ENCODE peak calls at places on chromosomes 12 and 14, in eight cellular contexts. One of them, this sample, is unnamed.

GRCh38 chr12:107536613-107537012 is 149.0 kb upstream of the PWP1 start:
- DNase-seq in GM06990: no peak
- DNase-seq in cardiac fibroblast: no peak
- DNase-seq in pancreas: no peak
- DNase-seq in neural progenitor cell: no peak
- DNase-seq in hepatocyte: no peak
- DNase-seq in progenitor cell of endocrine pancreas: no peak
- DNase-seq in dorsolateral prefrontal cortex: no peak
- DNase-seq in this sample: no peak

GRCh38 chr12:19436931-19437330 is 2.4 kb upstream of the AEBP2 start:
- DNase-seq in GM06990: no peak
- DNase-seq in cardiac fibroblast: no peak
- DNase-seq in pancreas: no peak
- DNase-seq in neural progenitor cell: no peak
- DNase-seq in hepatocyte: no peak
- DNase-seq in progenitor cell of endocrine pancreas: no peak
- DNase-seq in dorsolateral prefrontal cortex: no peak
- DNase-seq in this sample: no peak

GRCh38 chr12:74426091-74426490 is 111.5 kb upstream of the ATXN7L3B start:
- DNase-seq in GM06990: no peak
- DNase-seq in cardiac fibroblast: no peak
- DNase-seq in pancreas: no peak
- DNase-seq in neural progenitor cell: no peak
- DNase-seq in hepatocyte: no peak
- DNase-seq in progenitor cell of endocrine pancreas: no peak
- DNase-seq in dorsolateral prefrontal cortex: no peak
- DNase-seq in this sample: no peak

GRCh38 chr12:77841467-77842054 is 10.9 kb downstream of the NAV3 start:
- DNase-seq in GM06990: no peak
- DNase-seq in cardiac fibroblast: peak; percentile 22
- DNase-seq in pancreas: no peak
- DNase-seq in neural progenitor cell: no peak
- DNase-seq in hepatocyte: no peak
- DNase-seq in progenitor cell of endocrine pancreas: no peak
- DNase-seq in dorsolateral prefrontal cortex: no peak
- DNase-seq in this sample: no peak

GRCh38 chr12:67193705-67194104 is 75.5 kb upstream of the CAND1 start:
- DNase-seq in GM06990: no peak
- DNase-seq in cardiac fibroblast: peak; percentile 38
- DNase-seq in pancreas: no peak
- DNase-seq in neural progenitor cell: peak; percentile 70
- DNase-seq in hepatocyte: peak; percentile 65
- DNase-seq in progenitor cell of endocrine pancreas: peak; percentile 41
- DNase-seq in dorsolateral prefrontal cortex: no peak
- DNase-seq in this sample: peak; percentile 15

GRCh38 chr12:107610030-107610859 is 75.4 kb upstream of the PWP1 start:
- DNase-seq in GM06990: no peak
- DNase-seq in cardiac fibroblast: peak; percentile 60
- DNase-seq in pancreas: no peak
- DNase-seq in neural progenitor cell: peak; percentile 73
- DNase-seq in hepatocyte: peak; percentile 72
- DNase-seq in progenitor cell of endocrine pancreas: no peak
- DNase-seq in dorsolateral prefrontal cortex: no peak
- DNase-seq in this sample: peak; percentile 43

GRCh38 chr12:3022411-3022810 is 54.8 kb upstream of the TSPAN9 start:
- DNase-seq in GM06990: no peak
- DNase-seq in cardiac fibroblast: no peak
- DNase-seq in pancreas: no peak
- DNase-seq in neural progenitor cell: no peak
- DNase-seq in hepatocyte: no peak
- DNase-seq in progenitor cell of endocrine pancreas: no peak
- DNase-seq in dorsolateral prefrontal cortex: no peak
- DNase-seq in this sample: no peak

GRCh38 chr14:104149278-104149595 is 10.8 kb downstream of the KIF26A start:
- DNase-seq in GM06990: no peak
- DNase-seq in cardiac fibroblast: no peak
- DNase-seq in pancreas: peak; percentile 64
- DNase-seq in neural progenitor cell: no peak
- DNase-seq in hepatocyte: no peak
- DNase-seq in progenitor cell of endocrine pancreas: no peak
- DNase-seq in dorsolateral prefrontal cortex: no peak
- DNase-seq in this sample: no peak

GRCh38 chr14:103382375-103382774 is 2.8 kb upstream of the MARK3 start:
- DNase-seq in GM06990: no peak
- DNase-seq in cardiac fibroblast: peak; percentile 72
- DNase-seq in pancreas: no peak
- DNase-seq in neural progenitor cell: no peak
- DNase-seq in hepatocyte: peak; percentile 60
- DNase-seq in progenitor cell of endocrine pancreas: no peak
- DNase-seq in dorsolateral prefrontal cortex: no peak
- DNase-seq in this sample: no peak

GRCh38 chr12:129423041-129423580 is 480.7 kb downstream of the TMEM132D start:
- DNase-seq in GM06990: no peak
- DNase-seq in cardiac fibroblast: no peak
- DNase-seq in pancreas: no peak
- DNase-seq in neural progenitor cell: no peak
- DNase-seq in hepatocyte: no peak
- DNase-seq in progenitor cell of endocrine pancreas: no peak
- DNase-seq in dorsolateral prefrontal cortex: no peak
- DNase-seq in this sample: no peak

GRCh38 chr14:36835145-36835544 is 173.5 kb downstream of the PAX9 start:
- DNase-seq in GM06990: no peak
- DNase-seq in cardiac fibroblast: no peak
- DNase-seq in pancreas: no peak
- DNase-seq in neural progenitor cell: peak; percentile 30
- DNase-seq in hepatocyte: no peak
- DNase-seq in progenitor cell of endocrine pancreas: no peak
- DNase-seq in dorsolateral prefrontal cortex: no peak
- DNase-seq in this sample: no peak

GRCh38 chr14:99415496-99416281 is 65.0 kb downstream of the SETD3 start:
- DNase-seq in GM06990: peak; percentile 57
- DNase-seq in cardiac fibroblast: peak; percentile 89
- DNase-seq in pancreas: no peak
- DNase-seq in neural progenitor cell: peak; percentile 89
- DNase-seq in hepatocyte: peak; percentile 89
- DNase-seq in progenitor cell of endocrine pancreas: peak; percentile 54
- DNase-seq in dorsolateral prefrontal cortex: peak; percentile 53
- DNase-seq in this sample: peak; percentile 75

GRCh38 chr12:50032516-50033316 is 7.4 kb upstream of the RACGAP1 start:
- DNase-seq in GM06990: no peak
- DNase-seq in cardiac fibroblast: no peak
- DNase-seq in pancreas: no peak
- DNase-seq in neural progenitor cell: peak; percentile 68
- DNase-seq in hepatocyte: no peak
- DNase-seq in progenitor cell of endocrine pancreas: no peak
- DNase-seq in dorsolateral prefrontal cortex: no peak
- DNase-seq in this sample: peak; percentile 43

GRCh38 chr12:122635471-122635870 is 67.7 kb downstream of the HCAR2 start:
- DNase-seq in GM06990: no peak
- DNase-seq in cardiac fibroblast: no peak
- DNase-seq in pancreas: no peak
- DNase-seq in neural progenitor cell: no peak
- DNase-seq in hepatocyte: no peak
- DNase-seq in progenitor cell of endocrine pancreas: no peak
- DNase-seq in dorsolateral prefrontal cortex: no peak
- DNase-seq in this sample: no peak

GRCh38 chr12:55972045-55972843 is 1.6 kb upstream of the RAB5B start:
- DNase-seq in GM06990: no peak
- DNase-seq in cardiac fibroblast: peak; percentile 89
- DNase-seq in pancreas: no peak
- DNase-seq in neural progenitor cell: no peak
- DNase-seq in hepatocyte: peak; percentile 50
- DNase-seq in progenitor cell of endocrine pancreas: no peak
- DNase-seq in dorsolateral prefrontal cortex: no peak
- DNase-seq in this sample: no peak

DNA sequence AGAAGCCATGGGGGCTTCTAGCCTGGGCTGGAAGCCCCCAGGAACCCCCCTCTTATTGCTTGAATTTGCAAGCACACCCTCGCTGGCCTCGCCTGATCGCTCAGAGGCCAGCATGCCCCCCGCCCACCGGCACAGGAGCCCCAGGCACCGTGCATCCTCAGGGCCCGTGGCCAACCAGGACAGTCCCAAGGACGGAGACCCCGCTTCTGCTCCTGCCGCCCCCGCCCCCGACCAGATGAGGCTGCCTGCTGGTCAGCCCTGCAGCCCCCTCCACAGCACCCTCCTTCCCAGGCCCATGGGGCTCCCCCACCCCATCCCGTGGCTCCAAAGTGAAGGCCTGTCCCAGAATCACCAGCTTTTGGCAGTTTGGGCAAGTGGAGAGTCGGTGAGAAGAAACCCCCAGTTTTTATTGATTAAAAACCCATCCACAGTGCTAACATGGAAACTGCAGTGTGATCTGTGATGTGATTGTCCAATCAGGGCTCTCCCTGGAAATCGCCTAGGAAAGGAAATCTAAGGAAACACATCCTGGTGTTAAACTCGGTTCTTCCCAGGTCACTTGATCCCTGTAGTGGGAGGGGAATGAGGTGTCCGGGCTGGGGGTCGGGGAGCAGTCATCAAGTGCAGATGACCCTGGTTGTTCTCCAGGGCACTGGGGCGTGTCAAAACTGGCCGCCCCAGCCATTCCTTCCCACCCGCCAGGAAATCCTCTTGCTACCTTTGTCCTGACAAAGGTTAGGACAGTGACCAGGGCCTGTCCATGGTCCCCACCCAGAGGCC is 21.0 kb downstream of the RAB35 start:
- DNase-seq in GM06990: no peak
- DNase-seq in cardiac fibroblast: no peak
- DNase-seq in pancreas: peak; percentile 70
- DNase-seq in neural progenitor cell: no peak
- DNase-seq in hepatocyte: no peak
- DNase-seq in progenitor cell of endocrine pancreas: no peak
- DNase-seq in dorsolateral prefrontal cortex: no peak
- DNase-seq in this sample: no peak
- TF ChIP-seq CTCF in GM06990: no peak
- TF ChIP-seq CTCF in cardiac fibroblast: no peak
- TF ChIP-seq CTCF in pancreas: no peak
- TF ChIP-seq CTCF in neural progenitor cell: no peak
- TF ChIP-seq CTCF in hepatocyte: no peak
- TF ChIP-seq CTCF in progenitor cell of endocrine pancreas: no peak
- TF ChIP-seq CTCF in dorsolateral prefrontal cortex: no peak
- TF ChIP-seq CTCF in this sample: no peak

GRCh38 chr12:43284441-43284840 is 267.6 kb downstream of the ADAMTS20 start:
- DNase-seq in GM06990: no peak
- DNase-seq in cardiac fibroblast: peak; percentile 49
- DNase-seq in pancreas: no peak
- DNase-seq in neural progenitor cell: no peak
- DNase-seq in hepatocyte: no peak
- DNase-seq in progenitor cell of endocrine pancreas: no peak
- DNase-seq in dorsolateral prefrontal cortex: no peak
- DNase-seq in this sample: no peak

GRCh38 chr12:43281563-43281962 is 270.4 kb downstream of the ADAMTS20 start:
- DNase-seq in GM06990: no peak
- DNase-seq in cardiac fibroblast: no peak
- DNase-seq in pancreas: no peak
- DNase-seq in neural progenitor cell: peak; percentile 11
- DNase-seq in hepatocyte: no peak
- DNase-seq in progenitor cell of endocrine pancreas: no peak
- DNase-seq in dorsolateral prefrontal cortex: no peak
- DNase-seq in this sample: no peak

GRCh38 chr12:43283206-43283605 is 268.8 kb downstream of the ADAMTS20 start:
- DNase-seq in GM06990: no peak
- DNase-seq in cardiac fibroblast: peak; percentile 23
- DNase-seq in pancreas: no peak
- DNase-seq in neural progenitor cell: no peak
- DNase-seq in hepatocyte: no peak
- DNase-seq in progenitor cell of endocrine pancreas: no peak
- DNase-seq in dorsolateral prefrontal cortex: no peak
- DNase-seq in this sample: no peak

GRCh38 chr12:43285248-43285647 is 266.8 kb downstream of the ADAMTS20 start:
- DNase-seq in GM06990: peak; percentile 10
- DNase-seq in cardiac fibroblast: peak; percentile 98
- DNase-seq in pancreas: no peak
- DNase-seq in neural progenitor cell: no peak
- DNase-seq in hepatocyte: no peak
- DNase-seq in progenitor cell of endocrine pancreas: no peak
- DNase-seq in dorsolateral prefrontal cortex: no peak
- DNase-seq in this sample: no peak

GRCh38 chr12:43282106-43282505 is 269.9 kb downstream of the ADAMTS20 start:
- DNase-seq in GM06990: no peak
- DNase-seq in cardiac fibroblast: peak; percentile 74
- DNase-seq in pancreas: no peak
- DNase-seq in neural progenitor cell: no peak
- DNase-seq in hepatocyte: peak; percentile 24
- DNase-seq in progenitor cell of endocrine pancreas: no peak
- DNase-seq in dorsolateral prefrontal cortex: no peak
- DNase-seq in this sample: no peak
- TF ChIP-seq CTCF in GM06990: peak; percentile 11
- TF ChIP-seq CTCF in cardiac fibroblast: no peak
- TF ChIP-seq CTCF in pancreas: no peak
- TF ChIP-seq CTCF in neural progenitor cell: peak; percentile 55
- TF ChIP-seq CTCF in hepatocyte: peak; percentile 64
- TF ChIP-seq CTCF in progenitor cell of endocrine pancreas: peak; percentile 67
- TF ChIP-seq CTCF in dorsolateral prefrontal cortex: no peak
- TF ChIP-seq CTCF in this sample: no peak

GRCh38 chr12:48336564-48336963 is 14.2 kb downstream of the ZNF641 start:
- DNase-seq in GM06990: no peak
- DNase-seq in cardiac fibroblast: peak; percentile 5
- DNase-seq in pancreas: no peak
- DNase-seq in neural progenitor cell: peak; percentile 25
- DNase-seq in hepatocyte: no peak
- DNase-seq in progenitor cell of endocrine pancreas: no peak
- DNase-seq in dorsolateral prefrontal cortex: no peak
- DNase-seq in this sample: no peak
- TF ChIP-seq CTCF in GM06990: peak; percentile 22
- TF ChIP-seq CTCF in cardiac fibroblast: no peak
- TF ChIP-seq CTCF in pancreas: no peak
- TF ChIP-seq CTCF in neural progenitor cell: peak; percentile 55
- TF ChIP-seq CTCF in hepatocyte: peak; percentile 27
- TF ChIP-seq CTCF in progenitor cell of endocrine pancreas: no peak
- TF ChIP-seq CTCF in dorsolateral prefrontal cortex: no peak
- TF ChIP-seq CTCF in this sample: no peak

DNA sequence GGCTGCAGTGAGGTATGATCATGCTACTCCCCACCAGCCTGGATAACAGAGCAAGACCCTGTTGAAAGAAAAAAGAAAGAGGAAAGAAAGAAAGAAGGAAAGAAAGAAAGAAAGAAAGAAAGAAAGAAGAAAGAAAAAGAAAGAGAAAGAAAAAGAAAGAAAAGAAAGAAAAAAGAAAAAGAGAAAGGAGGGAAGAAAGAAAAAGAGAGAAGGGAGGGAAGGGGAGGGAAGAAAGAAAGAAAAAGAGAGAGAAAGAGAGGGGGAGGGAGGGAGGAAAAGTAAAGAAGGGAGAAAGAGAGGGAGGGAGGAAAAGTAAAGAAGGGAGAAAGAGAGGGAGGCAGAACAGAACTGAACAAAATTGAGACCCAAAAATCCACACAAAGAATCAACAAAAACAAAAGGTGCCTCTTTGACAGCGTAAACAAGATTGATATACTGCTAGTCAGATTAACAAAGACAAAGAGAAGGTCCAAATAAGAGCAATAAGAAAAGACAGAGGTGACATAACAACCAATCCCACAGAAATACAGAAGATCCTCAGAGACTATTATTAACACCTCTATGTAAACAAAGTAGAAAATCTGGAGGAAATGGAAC is 293.9 kb upstream of the AMIGO2 start:
- DNase-seq in GM06990: no peak
- DNase-seq in cardiac fibroblast: no peak
- DNase-seq in pancreas: no peak
- DNase-seq in neural progenitor cell: no peak
- DNase-seq in hepatocyte: no peak
- DNase-seq in progenitor cell of endocrine pancreas: no peak
- DNase-seq in dorsolateral prefrontal cortex: no peak
- DNase-seq in this sample: no peak
- TF ChIP-seq CTCF in GM06990: no peak
- TF ChIP-seq CTCF in cardiac fibroblast: no peak
- TF ChIP-seq CTCF in pancreas: no peak
- TF ChIP-seq CTCF in neural progenitor cell: no peak
- TF ChIP-seq CTCF in hepatocyte: no peak
- TF ChIP-seq CTCF in progenitor cell of endocrine pancreas: no peak
- TF ChIP-seq CTCF in dorsolateral prefrontal cortex: no peak
- TF ChIP-seq CTCF in this sample: no peak

This sample was measured in GM20000.